ENCODE peak calls at places on chromosomes 5 and 9, in four cellular contexts. N, X, I and O are unnamed samples.

GRCh38 chr9:20292002-20292401 is 330.3 kb downstream of the MLLT3 start:
- DNase-seq in N (no peak), X (peak; percentile 81), I (peak; percentile 72), O (no peak)

GRCh38 chr9:20640331-20641187 is 18.3 kb upstream of the MLLT3 start:
- DNase-seq in N (no peak), X (no peak), I (peak; percentile 25), O (no peak)

GRCh38 chr5:149240354-149240998 is 31.2 kb upstream of the AFAP1L1 start:
- DNase-seq in N (no peak), X (no peak), I (no peak), O (no peak)

GRCh38 chr9:79559501-79560181 is 12.1 kb upstream of the TLE4 start:
- DNase-seq in N (no peak), X (no peak), I (peak; percentile 57), O (no peak)

GRCh38 chr9:82252116-82252515 is 263.5 kb downstream of the SPATA31D1 start:
- DNase-seq in N (no peak), X (no peak), I (no peak), O (no peak)

GRCh38 chr9:108580021-108580439 is 275.8 kb downstream of the ACTL7B start:
- DNase-seq in N (no peak), X (no peak), I (no peak), O (no peak)

GRCh38 chr5:84478603-84479002 is 93.9 kb upstream of the EDIL3 start:
- DNase-seq in N (no peak), X (no peak), I (peak; percentile 33), O (no peak)

GRCh38 chr5:129133553-129133952 is 39.0 kb downstream of the ISOC1 start:
- DNase-seq in N (no peak), X (no peak), I (no peak), O (no peak)

GRCh38 chr5:139795074-139796001 is at the start of gene PSD2:
- DNase-seq in N (peak; percentile 51), X (peak; percentile 53), I (no peak), O (no peak)

GRCh38 chr5:104347119-104347708 is 784.6 kb upstream of the NUDT12 start:
- DNase-seq in N (no peak), X (peak; percentile 17), I (peak; percentile 38), O (no peak)

GRCh38 chr5:91058575-91058974 is 324.5 kb downstream of the ARRDC3 start:
- DNase-seq in N (no peak), X (no peak), I (no peak), O (no peak)

GRCh38 chr9:33133186-33133585 is 34.0 kb downstream of the B4GALT1 start:
- DNase-seq in N (no peak), X (no peak), I (no peak), O (no peak)

GRCh38 chr9:107484117-107484723 is 5.3 kb downstream of the KLF4 start:
- DNase-seq in N (no peak), X (peak; percentile 79), I (peak; percentile 81), O (no peak)

GRCh38 chr9:71819115-71819739 is 50.9 kb upstream of the CEMIP2 start:
- DNase-seq in N (no peak), X (no peak), I (peak; percentile 39), O (no peak)

GRCh38 chr9:78453450-78453849 is 156.5 kb downstream of the PSAT1 start:
- DNase-seq in N (no peak), X (no peak), I (no peak), O (no peak)

GRCh38 chr9:69658987-69659677 is 13.0 kb downstream of the APBA1 start:
- DNase-seq in N (no peak), X (no peak), I (no peak), O (no peak)

GRCh38 chr5:77643654-77644404 is 5.3 kb upstream of the OTP start:
- DNase-seq in N (no peak), X (peak; percentile 42), I (no peak), O (no peak)

GRCh38 chr9:127730262-127730661 is 4.8 kb downstream of the TOR2A start:
- DNase-seq in N (no peak), X (no peak), I (no peak), O (no peak)

GRCh38 chr5:131976414-131977211 is 31.1 kb upstream of the MEIKIN start:
- DNase-seq in N (peak; percentile 14), X (no peak), I (no peak), O (no peak)

DNA sequence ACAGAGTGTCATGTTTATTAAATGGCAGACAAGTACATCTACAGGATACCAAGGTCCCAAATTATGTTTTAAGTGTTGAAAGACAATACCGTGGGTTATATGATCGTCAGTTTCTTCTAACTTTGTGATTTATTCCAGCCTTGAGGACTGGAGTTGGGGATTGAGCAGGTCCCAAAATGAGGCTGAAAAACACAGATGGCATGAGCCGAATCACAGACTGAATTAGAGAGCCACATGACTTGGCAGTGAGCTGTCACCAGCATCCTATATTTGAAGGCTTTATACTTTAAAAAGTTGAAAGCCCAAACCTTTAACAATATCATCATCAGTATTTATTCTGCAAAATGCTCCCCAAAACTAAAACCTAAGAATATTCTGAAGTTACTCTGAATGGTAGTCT is 79.4 kb downstream of the ADAMTS16 start:
- DNase-seq in N (no peak), X (no peak), I (no peak), O (no peak)
- H3K23ac ChIP-seq in N (no peak overlapping the region), X (no peak overlapping the region), I (no peak overlapping the region), O (no peak overlapping the region)

GRCh38 chr9:106072421-106072820 is 378.1 kb downstream of the TMEM38B start:
- DNase-seq in N (no peak), X (no peak), I (no peak), O (no peak)

GRCh38 chr9:106077731-106078130 is 383.4 kb downstream of the TMEM38B start:
- DNase-seq in N (no peak), X (no peak), I (no peak), O (no peak)

GRCh38 chr9:106074006-106074405 is 379.7 kb downstream of the TMEM38B start:
- DNase-seq in N (no peak), X (no peak), I (no peak), O (no peak)

GRCh38 chr9:106075991-106076390 is 381.6 kb downstream of the TMEM38B start:
- DNase-seq in N (no peak), X (no peak), I (peak; percentile 4), O (no peak)

GRCh38 chr9:106075568-106075967 is 381.2 kb downstream of the TMEM38B start:
- DNase-seq in N (no peak), X (no peak), I (no peak), O (no peak)
- H3K56ac ChIP-seq in N (no peak overlapping the region), X (no peak overlapping the region), I (no peak overlapping the region), O (no peak overlapping the region)

GRCh38 chr5:176131771-176132170 is 106.5 kb upstream of the SIMC1 start:
- DNase-seq in N (no peak), X (no peak), I (no peak), O (no peak)

GRCh38 chr5:176132471-176133288 is 105.5 kb upstream of the SIMC1 start:
- DNase-seq in N (no peak), X (no peak), I (no peak), O (no peak)

GRCh38 chr5:176134529-176135223 is 103.5 kb upstream of the SIMC1 start:
- DNase-seq in N (no peak), X (no peak), I (no peak), O (no peak)

GRCh38 chr5:176133877-176134276 is 104.3 kb upstream of the SIMC1 start:
- DNase-seq in N (no peak), X (no peak), I (no peak), O (peak; percentile 62)

DNA sequence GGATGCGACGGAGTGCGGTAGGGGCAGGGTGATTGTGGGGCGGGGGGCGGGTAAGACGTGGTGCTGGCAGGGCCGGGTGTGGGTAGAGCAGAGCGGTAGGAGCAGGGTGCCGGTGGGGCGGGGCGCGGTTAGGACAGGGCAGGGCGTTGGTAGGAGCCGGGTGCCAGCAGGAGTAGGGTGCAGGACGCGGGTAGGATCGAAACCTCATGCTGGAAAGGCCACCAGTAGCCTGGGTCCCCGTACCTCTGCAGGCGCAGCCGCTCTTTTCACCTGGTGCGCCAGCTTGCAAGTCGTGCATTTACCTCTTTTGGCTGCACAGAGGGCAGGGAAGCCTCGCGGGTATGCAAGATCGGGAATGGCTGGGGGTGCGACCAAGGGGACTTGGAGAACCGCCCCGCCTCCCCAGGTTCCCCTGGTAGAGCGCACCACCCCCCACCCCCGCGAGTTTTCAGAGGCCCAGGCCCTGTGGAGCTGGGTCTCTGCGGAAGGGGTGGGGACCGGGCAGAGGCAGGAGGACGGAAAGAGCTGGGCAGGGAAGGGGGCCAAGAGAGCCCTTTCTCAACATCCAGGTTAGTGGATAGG is 104.8 kb upstream of the SIMC1 start:
- DNase-seq in N (peak; percentile 58), X (peak; percentile 32), I (no peak), O (peak; percentile 67)
- H3K23ac ChIP-seq in N (no peak overlapping the region), X (no peak overlapping the region), I (no peak overlapping the region), O (no peak overlapping the region)

GRCh38 chr9:137009217-137009616 is 12.8 kb upstream of the CLIC3 start:
- DNase-seq in N (no peak), X (no peak), I (no peak), O (no peak)
- H3K56ac ChIP-seq in N (no peak overlapping the region), X (no peak overlapping the region), I (no peak overlapping the region), O (no peak overlapping the region)

GRCh38 chr5:11252523-11252922 is 491.5 kb upstream of the DAP start:
- DNase-seq in N (no peak), X (no peak), I (no peak), O (no peak)

GRCh38 chr5:11247224-11247623 is 486.2 kb upstream of the DAP start:
- DNase-seq in N (no peak), X (peak; percentile 30), I (no peak), O (no peak)

GRCh38 chr5:11251242-11251641 is 490.2 kb upstream of the DAP start:
- DNase-seq in N (no peak), X (peak; percentile 80), I (peak; percentile 21), O (no peak)

DNA sequence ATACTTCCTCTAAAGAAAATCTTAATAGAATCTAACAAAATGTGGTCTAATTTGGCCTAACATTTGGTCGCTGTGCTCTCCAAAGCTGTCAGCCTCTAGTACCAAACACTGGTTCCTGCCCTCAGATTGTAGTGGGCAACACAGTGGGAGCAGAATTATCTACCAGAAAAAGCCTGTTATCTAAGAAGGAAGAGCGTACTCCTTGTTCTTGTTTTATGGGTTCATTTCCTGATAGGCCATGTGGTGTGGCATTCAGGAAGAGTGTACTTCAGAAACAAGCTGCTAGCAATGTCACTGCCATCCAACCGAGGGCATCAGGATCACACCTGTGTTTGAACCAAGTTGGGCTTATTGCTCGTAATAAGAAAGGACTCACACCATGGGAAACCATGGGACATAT is 487.9 kb upstream of the DAP start:
- DNase-seq in N (no peak), X (no peak), I (no peak), O (no peak)
- H3K23ac ChIP-seq in N (no peak overlapping the region), X (no peak overlapping the region), I (no peak overlapping the region), O (no peak overlapping the region)

DNA sequence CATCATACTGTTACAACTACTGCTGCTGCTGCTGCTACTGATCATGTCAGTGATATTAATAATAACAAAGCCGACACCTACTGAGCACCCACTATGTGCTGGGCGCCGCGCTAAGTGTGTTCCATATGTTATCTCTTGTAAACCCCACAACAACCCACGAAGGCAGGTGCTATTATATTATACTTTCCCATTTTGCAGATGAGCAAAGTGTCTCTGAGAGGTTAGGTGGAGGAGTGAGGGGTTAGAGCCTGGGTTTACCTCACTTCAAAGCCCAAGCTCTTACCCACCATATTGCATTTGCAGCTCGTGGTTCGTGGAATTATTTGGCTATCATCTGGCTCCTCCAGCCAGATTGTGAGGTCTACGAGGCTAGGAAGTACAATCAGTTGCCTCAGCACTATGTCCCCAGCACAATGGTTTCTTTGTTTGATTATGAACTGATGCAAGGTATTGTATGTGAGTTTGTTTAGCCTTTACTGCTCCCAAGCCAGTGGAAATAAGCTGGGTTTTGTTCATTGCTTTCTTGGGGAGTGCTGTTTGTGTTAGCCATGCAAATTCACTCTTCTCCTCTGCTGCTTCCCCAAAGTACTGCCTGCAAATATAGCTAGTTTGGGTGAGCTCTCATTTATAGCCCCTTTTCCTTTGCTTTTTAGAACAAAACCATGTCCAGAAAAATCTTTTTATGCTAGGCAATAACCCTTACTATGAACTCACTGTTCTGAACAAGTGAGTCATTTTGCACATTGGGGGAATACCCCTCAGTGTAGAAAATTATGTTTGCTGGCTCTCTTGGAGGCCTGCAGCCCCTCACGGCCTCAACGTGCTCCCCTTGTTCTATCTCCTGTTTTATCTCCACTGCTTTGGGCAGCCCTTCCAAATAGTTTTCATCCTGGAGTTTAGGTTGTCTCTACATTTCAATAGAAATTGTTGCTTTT is 47.9 kb downstream of the ALG2 start:
- DNase-seq in N (no peak), X (no peak), I (no peak), O (no peak)
- H3K56ac ChIP-seq in N (no peak overlapping the region), X (no peak overlapping the region), I (no peak overlapping the region), O (no peak overlapping the region)